ENCODE peak calls at places on chromosomes 1 and 21, in eight cellular contexts. E is prostate gland, D is heart left ventricle, T is foreskin keratinocyte, K is mesenchymal stem cell, O is lung, C is small intestine, S is PC-3. X is an unnamed sample. For H3K4me1 and H3K27me3, the result is how much of the 10 kb centered on the place peaks cover.

GRCh38 chr1:183685112-183685713 is 32.1 kb upstream of the APOBEC4 start:
- DNase-seq in T (peak), E (no peak), O (no peak), D (no peak), C (peak), K (peak), S (peak), X (no peak)

GRCh38 chr1:58886611-58887010 is 102.8 kb upstream of the JUN start:
- DNase-seq in T (no peak), S (no peak), K (no peak), E (no peak), C (no peak), O (no peak), D (no peak), X (no peak)

GRCh38 chr1:227228201-227228600 is 90.1 kb downstream of the CDC42BPA start:
- DNase-seq in D (no peak), E (no peak), T (no peak), O (no peak), S (no peak), C (no peak), K (no peak), X (no peak)

GRCh38 chr1:223289621-223290020 is 74.4 kb downstream of the SUSD4 start:
- DNase-seq in K (no peak), C (no peak), T (no peak), E (no peak), O (no peak), D (no peak), S (no peak), X (no peak)

GRCh38 chr1:184928394-184928793 is 45.9 kb downstream of the NIBAN1 start:
- DNase-seq in K (no peak), S (no peak), E (no peak), D (no peak), O (no peak), T (no peak), C (no peak), X (no peak)

GRCh38 chr21:38219049-38219628 is 37.7 kb upstream of the KCNJ15 start:
- DNase-seq in E (peak), C (peak), K (peak), S (peak), D (peak), O (peak), T (peak), X (peak)

GRCh38 chr1:82161651-82162238 is 361.0 kb downstream of the ADGRL2 start:
- DNase-seq in E (peak), K (peak), D (no peak), C (peak), T (no peak), O (no peak), S (peak), X (no peak)

GRCh38 chr1:214493126-214493796 is 58.1 kb downstream of the PTPN14 start:
- DNase-seq in E (no peak), K (no peak), D (no peak), S (no peak), T (no peak), C (no peak), O (no peak), X (no peak)

GRCh38 chr1:152141971-152142584 is 16.9 kb downstream of the RPTN start:
- DNase-seq in K (peak), S (peak), E (peak), T (peak), D (peak), C (peak), O (peak), X (no peak)

GRCh38 chr21:37139902-37140301 is 66.8 kb downstream of the TTC3 start:
- DNase-seq in T (no peak), D (no peak), S (no peak), K (peak), O (no peak), E (no peak), C (no peak), X (no peak)

GRCh38 chr1:214573386-214574358 is 22.3 kb upstream of the PTPN14 start:
- DNase-seq in T (peak), E (peak), C (no peak), S (no peak), O (no peak), D (no peak), K (no peak), X (no peak)

GRCh38 chr1:151237678-151238466 is 16.7 kb upstream of the PSMD4 start:
- DNase-seq in C (no peak), O (no peak), E (no peak), K (no peak), T (no peak), D (no peak), S (no peak), X (no peak)

GRCh38 chr1:94622757-94623156 is 81.2 kb upstream of the F3 start:
- DNase-seq in O (no peak), K (peak), T (peak), C (no peak), S (peak), D (no peak), E (no peak), X (no peak)

GRCh38 chr1:26160527-26161407 is 1.9 kb downstream of the FAM110D start:
- DNase-seq in E (no peak), T (no peak), D (no peak), C (no peak), O (no peak), S (no peak), K (no peak), X (no peak)

GRCh38 chr1:205317311-205317917 is 4.1 kb downstream of the NUAK2 start:
- DNase-seq in T (peak), D (peak), C (peak), K (no peak), O (peak), S (peak), E (peak), X (no peak)

GRCh38 chr21:39048064-39048463 is 135.2 kb downstream of the PSMG1 start:
- DNase-seq in O (no peak), S (peak), E (no peak), C (peak), T (peak), K (peak), D (peak), X (peak)

GRCh38 chr21:46188226-46189212 is 4.3 kb upstream of the SPATC1L start:
- DNase-seq in D (peak), O (no peak), E (peak), T (peak), S (peak), C (peak), K (peak), X (peak)

GRCh38 chr1:1202831-1203560 is 3.4 kb downstream of the TNFRSF18 start:
- DNase-seq in T (peak), O (no peak), C (no peak), D (no peak), K (no peak), S (no peak), E (no peak), X (no peak)

GRCh38 chr1:178609015-178609414 is 96.1 kb downstream of the TEX35 start:
- DNase-seq in S (peak), C (no peak), D (no peak), K (peak), O (no peak), E (no peak), T (peak), X (no peak)

GRCh38 chr1:84435159-84435558 is 36.9 kb downstream of the DNASE2B start:
- DNase-seq in S (no peak), O (no peak), E (no peak), C (peak), T (no peak), K (peak), D (no peak), X (no peak)

GRCh38 chr1:50422946-50423669 is at the start of gene DMRTA2:
- DNase-seq in S (no peak), D (no peak), K (peak), E (no peak), O (no peak), C (no peak), T (no peak), X (no peak)

GRCh38 chr21:27561116-27561515 is 594.2 kb upstream of the ADAMTS5 start:
- DNase-seq in E (no peak), K (peak), T (peak), S (no peak), C (no peak), D (no peak), O (peak), X (no peak)

GRCh38 chr1:228400237-228400651 is 6.4 kb downstream of the TRIM11 start:
- DNase-seq in O (no peak), C (no peak), E (no peak), K (no peak), D (no peak), T (no peak), S (no peak), X (peak)

GRCh38 chr21:42346441-42346840 is 4.4 kb downstream of the TFF2 start:
- DNase-seq in E (no peak), S (no peak), D (no peak), T (no peak), O (no peak), C (no peak), K (no peak), X (no peak)

GRCh38 chr1:161427733-161428516 is 60.2 kb upstream of the CFAP126 start:
- DNase-seq in T (peak), C (no peak), D (no peak), E (no peak), K (peak), O (no peak), S (no peak), X (no peak)

GRCh38 chr1:68478662-68479061 is 18.2 kb downstream of the DEPDC1 start:
- DNase-seq in S (no peak), T (no peak), D (no peak), C (no peak), E (no peak), O (no peak), K (no peak), X (no peak)

GRCh38 chr1:88998716-88999115 is 6.3 kb upstream of the KYAT3 start:
- DNase-seq in D (no peak), K (peak), O (no peak), E (peak), T (peak), S (peak), C (peak), X (no peak)

GRCh38 chr1:43329995-43330751 is 7.4 kb upstream of the MPL start:
- DNase-seq in S (peak), D (peak), C (peak), K (peak), O (peak), E (no peak), T (peak), X (peak)

GRCh38 chr1:88455857-88456256 is 228.2 kb upstream of the PKN2 start:
- DNase-seq in C (no peak), O (no peak), S (no peak), D (no peak), K (no peak), E (no peak), T (no peak), X (no peak)

GRCh38 chr1:39573736-39574624 is 2.6 kb downstream of the PABPC4 start:
- DNase-seq in C (no peak), K (peak), D (peak), E (no peak), S (peak), T (no peak), O (no peak), X (no peak)

GRCh38 chr21:42680429-42680828 is 27.0 kb downstream of the PDE9A start:
- DNase-seq in C (no peak), E (no peak), S (no peak), K (no peak), T (no peak), D (no peak), O (no peak), X (no peak)

DNA sequence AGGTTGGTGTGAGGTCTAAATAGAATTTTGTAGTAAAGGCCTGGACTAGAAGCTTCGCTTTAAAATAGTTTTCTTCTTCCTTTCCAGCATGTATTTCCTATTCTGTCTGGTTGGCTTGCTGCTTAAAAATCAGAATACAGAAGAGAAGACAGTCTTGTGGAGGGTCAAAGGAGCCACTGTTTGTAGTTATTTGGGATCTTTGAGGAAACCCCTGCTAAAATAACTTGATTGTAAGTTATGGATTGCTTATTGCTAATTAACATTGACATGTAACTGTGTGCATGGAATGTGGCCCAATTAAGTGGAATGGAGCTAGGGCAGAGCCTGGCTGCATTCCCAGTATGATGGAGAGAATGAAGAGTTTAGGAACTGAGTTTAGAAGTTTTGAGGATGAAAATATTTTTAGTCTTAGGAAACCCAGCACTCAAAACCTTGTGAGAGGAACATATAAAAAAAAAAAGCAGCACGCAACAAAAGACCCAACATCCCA is 162.7 kb upstream of the B3GALT2 start:
- DNase-seq in S (no peak), D (no peak), C (no peak), K (no peak), T (no peak), O (no peak), E (no peak), X (no peak)
- H3K27ac ChIP-seq in S (no peak), D (no peak), C (no peak), K (peak), T (no peak), O (no peak), E (no peak), X (no peak)

DNA sequence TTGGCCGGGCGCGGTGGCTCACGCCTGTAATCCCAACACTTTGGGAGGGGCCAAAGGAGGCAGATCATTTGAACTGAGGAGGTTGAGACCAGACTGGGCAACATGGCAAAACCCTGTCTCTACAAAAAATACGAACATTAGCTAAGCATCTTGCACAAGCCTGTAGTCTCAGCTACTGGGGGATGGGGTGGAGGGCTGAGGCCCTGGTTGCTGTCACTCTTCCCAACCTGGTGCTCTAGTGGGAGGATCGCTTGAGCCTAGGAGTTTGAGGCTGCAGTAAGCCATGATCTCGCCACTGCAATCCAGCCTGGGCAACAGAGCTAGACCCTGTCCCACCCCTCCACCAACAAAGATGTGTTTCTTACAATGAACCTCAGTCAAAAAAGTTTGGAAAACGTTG is 2.8 kb downstream of the PHGDH start:
- DNase-seq in K (peak), T (no peak), C (no peak), S (no peak), O (no peak), E (no peak), D (no peak), X (no peak)
- H3K4me1 ChIP-seq in K (under half), T (under half), C (under half), S (under half), O (under half), E (under half), D (under half), X (under half)

GRCh38 chr1:207493212-207493611 is 2.7 kb upstream of the CR1 start:
- DNase-seq in T (no peak), O (no peak), C (no peak), D (no peak), K (no peak), E (no peak), S (no peak), X (no peak)

GRCh38 chr1:207486210-207486609 is 9.7 kb upstream of the CR1 start:
- DNase-seq in K (no peak), D (no peak), T (no peak), O (no peak), S (no peak), E (no peak), C (no peak), X (no peak)

GRCh38 chr1:207487636-207488035 is 8.3 kb upstream of the CR1 start:
- DNase-seq in E (no peak), S (no peak), T (no peak), O (no peak), C (no peak), D (no peak), K (no peak), X (no peak)
- H3K27me3 ChIP-seq in E (under half), S (half or more), T (half or more), O (under half), C (under half), D (under half), K (under half), X (under half)

DNA sequence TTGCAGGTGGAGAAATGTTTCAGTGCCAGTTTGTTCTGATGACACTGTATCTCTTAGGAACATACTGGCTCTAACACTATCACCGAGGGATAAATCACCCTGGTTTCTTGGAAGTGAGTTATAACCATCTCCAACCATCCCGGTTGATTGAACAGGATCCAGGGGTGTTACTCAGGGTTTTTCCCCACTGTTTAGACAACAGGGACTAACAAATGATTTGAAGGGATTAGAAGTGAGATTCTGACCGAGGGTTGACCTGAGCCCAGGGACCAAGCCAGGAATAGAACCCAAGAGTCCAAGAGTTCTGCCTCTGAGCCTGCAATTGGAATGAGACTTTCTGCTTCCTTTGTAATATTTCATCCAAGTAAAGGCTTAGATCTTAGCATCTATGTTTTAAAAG is 154.0 kb downstream of the DHRS3 start:
- DNase-seq in D (no peak), K (no peak), S (no peak), O (no peak), E (no peak), T (no peak), C (no peak), X (peak)
- H3K27ac ChIP-seq in D (peak), K (no peak), S (peak), O (peak), E (peak), T (no peak), C (no peak), X (peak)

GRCh38 chr1:181106479-181106878 is 18.0 kb downstream of the IER5 start:
- DNase-seq in C (no peak), K (no peak), T (no peak), S (peak), D (no peak), E (no peak), O (no peak), X (no peak)
- H3K4me1 ChIP-seq in C (under half), K (under half), T (under half), S (half or more), D (under half), E (under half), O (under half), X (under half)